ENCODE peak calls at places on chromosomes 6 and 20, in four cellular contexts. L is IMR-90, K is H9, S is H1. J is an unnamed sample.

GRCh38 chr6:40344566-40345185 is 242.5 kb downstream of the LRFN2 start:
- DNase-seq in K (peak; percentile 19), L (no peak), S (no peak), J (no peak)

GRCh38 chr6:150068173-150068785 is 642 bp downstream of the ULBP3 start:
- DNase-seq in K (no peak), S (no peak), L (no peak), J (no peak)

GRCh38 chr6:15477746-15478145 is 185.1 kb downstream of the DTNBP1 start:
- DNase-seq in S (no peak), K (no peak), L (peak; percentile 56), J (no peak)

GRCh38 chr6:138533667-138534066 is 34.4 kb upstream of the NHSL1 start:
- DNase-seq in L (no peak), S (no peak), K (no peak), J (no peak)

GRCh38 chr6:16102208-16102607 is 26.7 kb upstream of the MYLIP start:
- DNase-seq in S (no peak), L (no peak), K (no peak), J (no peak)

GRCh38 chr6:79157961-79158644 is 76.4 kb downstream of the HMGN3 start:
- DNase-seq in L (no peak), S (no peak), K (no peak), J (no peak)

GRCh38 chr20:1336699-1337387 is 7.9 kb upstream of the SDCBP2 start:
- DNase-seq in L (no peak), K (peak; percentile 31), S (no peak), J (no peak)

GRCh38 chr6:30542915-30543314 is 13.4 kb downstream of the GNL1 start:
- DNase-seq in S (no peak), K (no peak), L (peak; percentile 63), J (no peak)

GRCh38 chr6:113732384-113732966 is 124.7 kb upstream of the MARCKS start:
- DNase-seq in L (peak; percentile 14), K (no peak), S (no peak), J (no peak)

GRCh38 chr6:38776515-38776914 is 61.4 kb downstream of the DNAH8 start:
- DNase-seq in L (peak; percentile 25), S (no peak), K (no peak), J (peak; percentile 45)

GRCh38 chr6:43616728-43617472 is 12.2 kb downstream of the GTPBP2 start:
- DNase-seq in S (no peak), L (no peak), K (no peak), J (no peak)

GRCh38 chr6:130625825-130626500 is 201.2 kb upstream of the SMLR1 start:
- DNase-seq in K (no peak), L (peak; percentile 44), S (no peak), J (peak; percentile 6)

GRCh38 chr20:37535443-37536132 is 7.9 kb upstream of the BLCAP start:
- DNase-seq in K (peak; percentile 15), L (no peak), S (no peak), J (no peak)

GRCh38 chr6:4133941-4134838 is 1.2 kb downstream of the ECI2 start:
- DNase-seq in L (no peak), S (no peak), K (no peak), J (peak; percentile 36)

GRCh38 chr6:131909408-131910218 is 41.6 kb downstream of the CCN2 start:
- DNase-seq in S (no peak), K (peak; percentile 73), L (peak; percentile 72), J (peak; percentile 83)

GRCh38 chr20:23303325-23304102 is 47.1 kb upstream of the NXT1 start:
- DNase-seq in S (no peak), L (no peak), K (no peak), J (no peak)

GRCh38 chr20:23302801-23303200 is 47.8 kb upstream of the NXT1 start:
- DNase-seq in L (no peak), S (no peak), K (no peak), J (no peak)

GRCh38 chr20:23302386-23302785 is 48.2 kb upstream of the NXT1 start:
- DNase-seq in S (no peak), L (no peak), K (no peak), J (no peak)

GRCh38 chr20:23305098-23305497 is 45.5 kb upstream of the NXT1 start:
- DNase-seq in L (no peak), K (no peak), S (no peak), J (no peak)

GRCh38 chr20:23304616-23305015 is 46.0 kb upstream of the NXT1 start:
- DNase-seq in L (no peak), S (no peak), K (no peak), J (no peak)
- H2AK5ac ChIP-seq in L (no peak overlapping the region), S (no peak overlapping the region), K (no peak overlapping the region), J (no peak overlapping the region)

GRCh38 chr6:160042014-160042773 is 73.3 kb downstream of the IGF2R start:
- DNase-seq in L (peak; percentile 49), S (no peak), K (no peak), J (no peak)
- H3K27ac ChIP-seq in L (no peak overlapping the region), S (no peak overlapping the region), K (no peak overlapping the region), J (no peak overlapping the region)

DNA sequence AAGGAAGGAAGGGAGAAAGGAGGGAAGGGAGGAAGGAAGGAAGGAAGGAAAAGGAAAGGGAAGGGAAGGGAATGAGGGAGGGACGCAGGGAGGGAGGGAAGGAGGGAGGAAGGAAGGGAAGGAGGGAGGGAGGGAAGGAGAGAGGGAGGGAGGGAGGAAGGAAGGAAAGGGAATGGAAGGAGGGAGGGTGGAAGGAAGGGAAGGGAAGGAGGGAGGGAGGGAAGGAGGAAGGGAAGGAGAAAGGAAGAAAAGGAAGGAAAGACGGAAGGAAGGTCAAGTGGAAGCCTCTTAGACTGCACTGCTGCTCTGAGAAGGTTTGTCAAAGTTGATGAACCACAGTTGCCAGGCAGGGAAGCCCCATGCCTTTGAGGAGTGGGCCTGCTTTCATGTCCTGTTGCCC is 324.3 kb upstream of the ZFP64 start:
- DNase-seq in L (no peak), S (no peak), K (no peak), J (no peak)
- H4K5ac ChIP-seq in L (no peak overlapping the region), S (no peak overlapping the region), K (no peak overlapping the region), J (no peak overlapping the region)

DNA sequence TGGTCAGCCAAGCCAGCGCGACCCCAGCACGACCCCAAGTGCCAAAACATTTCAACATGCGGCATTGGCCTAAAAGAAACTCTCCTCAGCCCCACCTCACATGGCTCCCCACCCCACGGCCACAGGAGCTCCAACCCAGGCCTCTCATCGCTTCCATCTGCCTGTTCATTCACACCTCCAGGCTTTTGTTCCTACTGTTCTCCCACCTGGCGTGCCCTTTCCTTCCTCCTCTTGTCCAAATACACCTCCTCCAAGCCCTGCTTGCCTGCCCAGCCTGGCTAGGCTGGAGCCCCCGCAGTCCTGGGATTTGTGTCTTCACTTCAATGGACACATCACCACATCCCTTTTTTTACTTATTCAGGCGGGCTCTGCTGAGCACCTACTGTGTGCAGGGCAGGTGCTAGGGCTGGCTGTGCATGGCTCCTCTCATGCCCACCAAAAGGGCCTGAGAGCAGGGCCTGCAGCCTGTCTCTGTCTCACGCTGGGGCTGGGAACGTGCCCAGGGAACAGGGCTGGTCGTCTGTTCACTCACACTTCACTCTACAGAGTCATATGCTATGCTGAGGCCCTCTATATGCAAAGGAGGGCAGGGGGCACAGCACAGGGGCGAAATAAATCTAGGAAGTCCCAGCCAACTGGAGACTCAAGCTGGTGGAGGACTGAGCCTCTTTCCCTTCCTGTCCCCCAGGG is 61.2 kb downstream of the GRM4 start:
- DNase-seq in S (no peak), L (no peak), K (no peak), J (no peak)
- H2AK5ac ChIP-seq in S (peak overlapping the region; percentile 39), L (no peak overlapping the region), K (no peak overlapping the region), J (no peak overlapping the region)

GRCh38 chr6:6737666-6738065 is 149.1 kb downstream of the LY86 start:
- DNase-seq in K (no peak), L (no peak), S (no peak), J (no peak)
- H3K27ac ChIP-seq in K (no peak overlapping the region), L (no peak overlapping the region), S (no peak overlapping the region), J (no peak overlapping the region)

GRCh38 chr20:19491241-19491640 is 266.8 kb upstream of the RIN2 start:
- DNase-seq in K (no peak), L (no peak), S (no peak), J (no peak)

GRCh38 chr20:19483309-19483708 is 270.9 kb downstream of the SLC24A3 start:
- DNase-seq in S (no peak), K (no peak), L (no peak), J (no peak)

GRCh38 chr20:19482726-19483125 is 270.3 kb downstream of the SLC24A3 start:
- DNase-seq in L (no peak), S (no peak), K (no peak), J (no peak)

GRCh38 chr20:19487420-19487819 is 270.6 kb upstream of the RIN2 start:
- DNase-seq in L (no peak), S (no peak), K (no peak), J (no peak)

GRCh38 chr20:19486448-19486847 is 271.6 kb upstream of the RIN2 start:
- DNase-seq in S (no peak), L (no peak), K (no peak), J (peak; percentile 63)
- H4K5ac ChIP-seq in S (no peak overlapping the region), L (no peak overlapping the region), K (no peak overlapping the region), J (no peak overlapping the region)

GRCh38 chr6:67886840-67887292 is 748.2 kb upstream of the ADGRB3 start:
- DNase-seq in S (no peak), K (no peak), L (no peak), J (no peak)

GRCh38 chr6:67887419-67887746 is 747.7 kb upstream of the ADGRB3 start:
- DNase-seq in S (no peak), L (no peak), K (no peak), J (no peak)

GRCh38 chr6:67888886-67889681 is 746.0 kb upstream of the ADGRB3 start:
- DNase-seq in L (no peak), S (no peak), K (no peak), J (no peak)

GRCh38 chr6:67888546-67888885 is 746.6 kb upstream of the ADGRB3 start:
- DNase-seq in S (no peak), L (no peak), K (no peak), J (no peak)

GRCh38 chr6:67887747-67888545 is 747.1 kb upstream of the ADGRB3 start:
- DNase-seq in K (no peak), L (no peak), S (no peak), J (no peak)
- H2AK5ac ChIP-seq in K (no peak overlapping the region), L (no peak overlapping the region), S (no peak overlapping the region), J (no peak overlapping the region)

DNA sequence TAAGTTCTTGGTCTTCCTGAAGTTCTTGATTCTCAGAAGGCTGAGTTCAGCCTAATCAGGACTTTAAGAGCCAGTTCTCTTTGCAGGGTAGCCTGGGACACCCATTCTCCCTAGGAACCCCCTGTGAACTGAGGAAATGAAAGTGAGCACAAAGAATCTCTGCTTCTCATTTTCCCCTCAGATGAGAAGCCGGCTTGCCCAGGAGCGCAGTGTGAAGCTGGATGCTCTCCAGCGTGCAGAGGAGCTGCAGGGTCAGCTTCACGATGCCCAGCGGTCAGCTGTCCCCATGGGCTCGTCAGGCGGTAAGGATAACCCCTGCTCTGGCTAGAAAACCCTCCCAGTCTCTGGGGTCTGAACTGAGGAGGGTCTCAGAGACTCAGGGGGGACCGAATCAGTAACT is 34.0 kb downstream of the CD164 start:
- DNase-seq in S (no peak), K (no peak), L (no peak), J (no peak)
- H3K27ac ChIP-seq in S (no peak overlapping the region), K (no peak overlapping the region), L (no peak overlapping the region), J (no peak overlapping the region)

DNA sequence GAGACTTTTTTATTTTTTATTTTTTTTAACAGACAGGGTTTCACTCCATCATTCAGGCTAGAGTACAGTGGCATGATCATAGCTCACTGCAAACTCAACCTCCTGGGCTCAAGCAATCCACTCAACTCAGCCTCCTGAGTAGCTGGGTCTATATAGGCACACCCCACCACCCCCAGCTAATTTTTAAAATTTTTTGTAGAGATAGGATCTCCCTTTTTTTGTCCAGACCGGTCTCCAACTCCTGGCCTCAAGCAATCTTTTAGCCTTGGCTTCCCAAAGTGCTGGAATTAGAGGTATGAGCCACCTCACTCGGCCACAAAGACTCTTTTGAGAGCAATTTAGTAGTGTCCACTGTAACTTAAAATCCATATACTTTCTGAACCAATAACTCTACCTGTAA is 103.3 kb upstream of the DST start:
- DNase-seq in L (no peak), S (no peak), K (no peak), J (no peak)
- H4K5ac ChIP-seq in L (no peak overlapping the region), S (no peak overlapping the region), K (no peak overlapping the region), J (no peak overlapping the region)